ENCODE peak calls at places on chromosomes 2 and 18, in five cellular contexts. N is IMR-90, Z is H1, P is mesenchymal stem cell, M is trophoblast cell. A is an unnamed sample.

GRCh38 chr2:125713533-125713932 is 942.4 kb upstream of the GYPC start:
- DNase-seq in N (no peak), Z (no peak), P (no peak), M (no peak), A (no peak)

GRCh38 chr2:217456016-217456415 is 546.8 kb downstream of the TNS1 start:
- DNase-seq in N (peak), Z (no peak), P (no peak), M (no peak), A (no peak)

GRCh38 chr2:235463893-235464292 is 29.9 kb upstream of the AGAP1 start:
- DNase-seq in N (no peak), Z (no peak), P (no peak), M (no peak), A (no peak)

GRCh38 chr18:39205565-39205964 is 1640.0 kb upstream of the CELF4 start:
- DNase-seq in N (no peak), Z (no peak), P (peak), M (no peak), A (no peak)

GRCh38 chr2:20414806-20415205 is 32.1 kb upstream of the RHOB start:
- DNase-seq in N (no peak), Z (no peak), P (no peak), M (peak), A (no peak)

GRCh38 chr2:122988395-122989221 is 1036.5 kb upstream of the CNTNAP5 start:
- DNase-seq in N (no peak), Z (no peak), P (no peak), M (no peak), A (no peak)

GRCh38 chr18:67726882-67727281 is 210.4 kb upstream of the DSEL start:
- DNase-seq in N (no peak), Z (no peak), P (no peak), M (no peak), A (no peak)

GRCh38 chr2:132438650-132439030 is 22.0 kb downstream of the GPR39 start:
- DNase-seq in N (peak), Z (no peak), P (peak), M (peak), A (no peak)

GRCh38 chr18:48820483-48821250 is 130.1 kb downstream of the SMAD7 start:
- DNase-seq in N (no peak), Z (no peak), P (no peak), M (no peak), A (no peak)

GRCh38 chr2:149540138-149540537 is 47.4 kb downstream of the MMADHC start:
- DNase-seq in N (no peak), Z (no peak), P (no peak), M (no peak), A (no peak)

GRCh38 chr2:71618327-71619113 is 165.2 kb downstream of the DYSF start:
- DNase-seq in N (no peak), Z (no peak), P (peak), M (no peak), A (no peak)

GRCh38 chr2:218035463-218036100 is 32.8 kb upstream of the TNS1 start:
- DNase-seq in N (no peak), Z (no peak), P (no peak), M (no peak), A (no peak)

DNA sequence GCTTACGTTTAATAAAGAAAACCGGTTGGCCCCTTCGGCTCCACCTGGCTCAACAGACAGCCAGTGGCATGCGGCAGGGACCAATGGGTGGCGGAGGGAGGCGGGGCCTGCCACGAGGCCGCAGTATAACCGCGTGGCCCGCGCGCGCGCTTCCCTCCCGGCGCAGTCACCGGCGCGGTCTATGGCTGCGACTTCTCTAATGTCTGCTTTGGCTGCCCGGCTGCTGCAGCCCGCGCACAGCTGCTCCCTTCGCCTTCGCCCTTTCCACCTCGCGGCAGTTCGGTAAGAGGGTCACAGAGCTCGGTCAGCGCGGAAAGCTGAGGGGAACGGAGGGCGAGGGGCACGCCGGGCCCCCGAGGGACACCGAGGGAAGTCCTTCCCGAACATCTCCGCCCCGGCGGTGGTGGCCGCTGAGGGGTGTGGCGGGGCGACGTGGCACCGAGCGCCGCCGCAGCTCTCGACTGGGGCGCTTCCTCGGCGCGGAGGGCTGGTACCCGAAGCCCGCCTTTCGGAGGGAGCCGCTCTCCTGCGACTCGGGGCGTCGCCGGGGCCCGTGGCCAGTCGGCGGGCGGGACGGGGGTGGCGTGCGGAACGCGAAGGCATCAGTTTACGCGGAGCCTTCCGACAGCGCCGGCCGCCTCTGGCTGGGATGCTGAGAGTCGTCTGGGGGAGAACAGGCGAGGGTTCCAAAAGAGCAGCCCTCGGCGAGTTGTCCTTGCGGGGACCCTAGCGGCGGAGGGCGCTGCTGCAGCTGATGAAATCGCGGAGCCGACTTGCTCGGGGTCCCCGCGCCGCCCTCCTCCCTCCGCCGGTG is at the start of gene MTHFD2:
- DNase-seq in N (peak), Z (peak), P (peak), M (peak), A (peak)
- H3K18ac ChIP-seq in N (peak), Z (peak), P (peak), M (peak), A (peak)

DNA sequence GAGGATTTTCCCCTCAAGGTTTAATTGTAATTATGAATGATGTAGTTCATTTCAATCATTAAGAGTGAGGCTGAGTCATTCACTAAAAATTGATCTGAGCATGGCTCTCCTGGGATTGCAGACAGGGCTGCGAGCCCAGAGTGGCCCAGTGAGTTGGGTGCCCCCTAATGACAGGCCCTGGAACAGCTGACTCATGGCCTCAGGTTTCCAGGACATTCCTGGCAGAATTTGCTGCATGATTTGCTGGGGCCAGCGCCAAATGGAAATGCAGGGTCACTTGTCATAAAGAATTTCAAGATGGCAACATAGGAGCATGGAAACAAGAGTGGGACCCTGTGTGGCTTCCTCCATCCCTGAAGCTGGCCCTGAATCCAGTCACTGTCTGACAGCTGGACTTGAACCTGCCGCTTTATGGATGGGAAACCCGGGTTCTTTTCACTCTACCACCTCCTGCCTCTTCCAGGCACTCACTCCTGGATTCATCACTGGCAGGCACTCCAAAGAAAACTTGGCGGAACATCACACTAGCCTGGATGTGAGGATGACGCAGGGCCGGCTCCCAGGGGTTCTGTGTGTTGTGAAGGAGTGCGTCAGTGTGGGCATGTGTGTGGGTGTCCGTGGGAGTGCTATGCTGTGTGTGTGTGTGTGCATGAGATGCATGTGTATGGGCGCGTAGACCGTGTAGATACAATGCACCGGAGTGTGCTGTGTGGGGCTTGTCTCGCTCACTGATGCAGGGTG is 15.2 kb downstream of the OTOF start:
- DNase-seq in N (peak), Z (peak), P (peak), M (peak), A (peak)
- H3K14ac ChIP-seq in N (no peak), Z (no peak), P (no peak), M (peak), A (peak)

GRCh38 chr2:92072461-92073035 is 2798.7 kb upstream of the TEKT4 start:
- DNase-seq in N (no peak), Z (no peak), P (no peak), M (no peak), A (no peak)

GRCh38 chr2:92073815-92074548 is 2797.2 kb upstream of the TEKT4 start:
- DNase-seq in N (no peak), Z (no peak), P (no peak), M (no peak), A (no peak)

GRCh38 chr2:92074549-92074898 is 2796.7 kb upstream of the TEKT4 start:
- DNase-seq in N (no peak), Z (no peak), P (no peak), M (no peak), A (no peak)

GRCh38 chr2:92073036-92073814 is 2798.0 kb upstream of the TEKT4 start:
- DNase-seq in N (no peak), Z (no peak), P (no peak), M (no peak), A (no peak)
- H3K4me3 ChIP-seq in N (no peak), Z (no peak), P (no peak), M (no peak), A (no peak)

DNA sequence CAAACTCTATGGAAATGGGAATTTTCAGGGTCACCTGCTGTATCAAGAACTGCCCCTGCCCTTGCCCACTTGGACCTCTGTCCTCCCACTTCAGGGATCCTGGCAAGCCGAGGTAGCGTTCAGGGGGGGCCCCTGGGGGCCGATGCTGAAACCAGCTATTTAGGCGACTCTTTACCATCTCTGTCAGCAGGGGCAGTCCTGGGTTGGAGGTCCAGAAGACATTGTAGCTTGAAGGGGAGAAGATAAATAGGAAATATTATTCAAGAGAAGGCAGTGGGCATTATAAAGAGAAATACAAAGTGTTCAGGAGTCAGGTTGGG is 2.4 kb downstream of the MOGS start:
- DNase-seq in N (no peak), Z (no peak), P (no peak), M (no peak), A (no peak)
- H3K18ac ChIP-seq in N (no peak), Z (no peak), P (no peak), M (no peak), A (no peak)

GRCh38 chr2:74915743-74916142 is 42.7 kb upstream of the POLE4 start:
- DNase-seq in N (peak), Z (no peak), P (peak), M (no peak), A (no peak)
- H3K14ac ChIP-seq in N (peak), Z (no peak), P (no peak), M (no peak), A (no peak)

GRCh38 chr2:189427872-189428271 is 13.4 kb upstream of the WDR75 start:
- DNase-seq in N (no peak), Z (no peak), P (no peak), M (no peak), A (no peak)
- H3K4me3 ChIP-seq in N (no peak), Z (no peak), P (no peak), M (no peak), A (no peak)

DNA sequence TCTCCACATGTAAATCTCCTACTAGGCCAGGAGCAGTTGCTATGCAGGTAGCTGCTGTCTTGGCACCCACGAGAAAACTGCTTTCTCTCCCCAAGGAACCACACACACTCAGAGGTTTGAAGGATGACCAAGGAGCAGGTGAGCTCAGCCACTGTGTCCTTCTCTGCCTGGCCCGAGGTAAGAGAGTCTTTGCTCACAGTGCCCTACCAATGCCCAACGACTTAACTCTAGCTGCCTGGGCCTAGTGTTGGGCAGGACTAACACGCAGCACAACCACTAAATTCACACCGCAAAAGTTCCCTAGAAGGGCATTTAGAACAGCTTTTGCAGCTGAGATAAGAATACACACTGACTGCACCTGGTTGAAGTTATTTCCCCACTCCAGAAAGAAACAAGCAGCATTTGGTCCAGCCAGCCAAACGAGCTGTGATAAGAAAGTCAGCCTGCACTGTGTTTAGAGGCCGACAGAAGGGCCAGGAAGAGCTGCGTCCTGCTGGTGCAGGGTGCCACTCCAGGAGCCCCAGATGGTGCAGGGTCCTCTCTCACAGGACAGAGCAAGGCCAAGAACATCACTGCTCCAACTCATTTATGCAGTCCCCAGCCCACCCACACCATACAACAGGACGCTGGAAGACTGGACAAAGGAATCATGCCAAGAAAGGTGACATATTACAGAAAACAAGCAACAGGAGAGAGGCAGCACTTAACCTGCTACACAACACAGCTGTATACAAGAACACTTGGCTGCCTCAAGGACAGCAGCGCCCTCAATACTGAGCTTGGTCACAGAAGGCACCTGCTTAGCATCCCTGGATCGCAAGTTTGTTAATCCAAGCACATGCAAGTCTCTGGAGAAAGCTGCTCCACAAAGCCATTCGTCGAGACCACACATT is 12.5 kb downstream of the HDLBP start:
- DNase-seq in N (no peak), Z (no peak), P (no peak), M (no peak), A (no peak)
- H3K18ac ChIP-seq in N (no peak), Z (no peak), P (no peak), M (no peak), A (no peak)

A was measured in neuronal stem cell.